ENCODE peak calls at places on chromosome 20, in five cellular contexts. One of them, this sample, is unnamed.

GRCh38 chr20:25287631-25288290 is 39.9 kb downstream of the PYGB start:
- DNase-seq in vagina: no peak
- DNase-seq in fibroblast of lung: no peak
- DNase-seq in tibial artery: peak; percentile 54
- DNase-seq in GM23338: no peak
- DNase-seq in this sample: no peak

GRCh38 chr20:33120934-33121333 is 41.5 kb downstream of the BPIFB4 start:
- DNase-seq in fibroblast of lung: no peak
- DNase-seq in GM23338: no peak
- DNase-seq in vagina: peak; percentile 31
- DNase-seq in tibial artery: no peak
- DNase-seq in this sample: no peak

GRCh38 chr20:37564388-37565133 is 36.9 kb upstream of the BLCAP start:
- DNase-seq in tibial artery: peak; percentile 46
- DNase-seq in fibroblast of lung: no peak
- DNase-seq in GM23338: peak; percentile 83
- DNase-seq in vagina: peak; percentile 72
- DNase-seq in this sample: peak; percentile 93

GRCh38 chr20:25248501-25249172 is 752 bp downstream of the PYGB start:
- DNase-seq in tibial artery: peak; percentile 73
- DNase-seq in vagina: no peak
- DNase-seq in GM23338: peak; percentile 60
- DNase-seq in fibroblast of lung: peak; percentile 56
- DNase-seq in this sample: peak; percentile 82

GRCh38 chr20:62412194-62413024 is 5.3 kb upstream of the CABLES2 start:
- DNase-seq in vagina: no peak
- DNase-seq in tibial artery: no peak
- DNase-seq in GM23338: no peak
- DNase-seq in fibroblast of lung: no peak
- DNase-seq in this sample: no peak

GRCh38 chr20:41030536-41031242 is 2.1 kb downstream of the TOP1 start:
- DNase-seq in fibroblast of lung: peak; percentile 58
- DNase-seq in GM23338: no peak
- DNase-seq in vagina: no peak
- DNase-seq in tibial artery: no peak
- DNase-seq in this sample: no peak

GRCh38 chr20:59071224-59071623 is 28.6 kb upstream of the PRELID3B start:
- DNase-seq in fibroblast of lung: no peak
- DNase-seq in GM23338: no peak
- DNase-seq in tibial artery: no peak
- DNase-seq in vagina: no peak
- DNase-seq in this sample: no peak

GRCh38 chr20:46056027-46056833 is 27.2 kb downstream of the SLC12A5 start:
- DNase-seq in fibroblast of lung: no peak
- DNase-seq in GM23338: no peak
- DNase-seq in vagina: no peak
- DNase-seq in tibial artery: no peak
- DNase-seq in this sample: no peak

GRCh38 chr20:8005575-8006366 is 13.8 kb downstream of the TMX4 start:
- DNase-seq in fibroblast of lung: no peak
- DNase-seq in GM23338: peak; percentile 29
- DNase-seq in tibial artery: no peak
- DNase-seq in vagina: no peak
- DNase-seq in this sample: no peak

GRCh38 chr20:36804425-36804824 is 30.9 kb upstream of the DSN1 start:
- DNase-seq in fibroblast of lung: no peak
- DNase-seq in GM23338: no peak
- DNase-seq in vagina: no peak
- DNase-seq in tibial artery: no peak
- DNase-seq in this sample: no peak

GRCh38 chr20:33671573-33672288 is 2.5 kb downstream of the NECAB3 start:
- DNase-seq in fibroblast of lung: no peak
- DNase-seq in vagina: no peak
- DNase-seq in GM23338: no peak
- DNase-seq in tibial artery: no peak
- DNase-seq in this sample: no peak

GRCh38 chr20:19265646-19266374 is 53.4 kb downstream of the SLC24A3 start:
- DNase-seq in GM23338: peak; percentile 81
- DNase-seq in fibroblast of lung: no peak
- DNase-seq in tibial artery: no peak
- DNase-seq in vagina: no peak
- DNase-seq in this sample: peak; percentile 92

GRCh38 chr20:9615766-9616454 is 101.5 kb downstream of the LAMP5 start:
- DNase-seq in tibial artery: no peak
- DNase-seq in fibroblast of lung: no peak
- DNase-seq in GM23338: no peak
- DNase-seq in vagina: no peak
- DNase-seq in this sample: no peak

GRCh38 chr20:60086936-60087562 is 128.8 kb downstream of the CDH26 start:
- DNase-seq in vagina: no peak
- DNase-seq in tibial artery: no peak
- DNase-seq in GM23338: no peak
- DNase-seq in fibroblast of lung: no peak
- DNase-seq in this sample: no peak

GRCh38 chr20:1779567-1779966 is 115.6 kb upstream of the SIRPA start:
- DNase-seq in GM23338: no peak
- DNase-seq in vagina: no peak
- DNase-seq in fibroblast of lung: no peak
- DNase-seq in tibial artery: no peak
- DNase-seq in this sample: no peak

GRCh38 chr20:50077818-50078601 is 34.9 kb downstream of the UBE2V1 start:
- DNase-seq in tibial artery: peak; percentile 58
- DNase-seq in fibroblast of lung: no peak
- DNase-seq in GM23338: no peak
- DNase-seq in vagina: no peak
- DNase-seq in this sample: no peak

GRCh38 chr20:62931464-62931863 is 5.2 kb upstream of the DIDO1 start:
- DNase-seq in GM23338: peak; percentile 67
- DNase-seq in tibial artery: peak; percentile 13
- DNase-seq in vagina: no peak
- DNase-seq in fibroblast of lung: no peak
- DNase-seq in this sample: no peak

GRCh38 chr20:50027611-50028105 is 44.9 kb downstream of the SNAI1 start:
- DNase-seq in fibroblast of lung: peak; percentile 94
- DNase-seq in GM23338: no peak
- DNase-seq in vagina: no peak
- DNase-seq in tibial artery: peak; percentile 94
- DNase-seq in this sample: peak; percentile 70

GRCh38 chr20:55882922-55883321 is 122.4 kb downstream of the CBLN4 start:
- DNase-seq in tibial artery: no peak
- DNase-seq in fibroblast of lung: no peak
- DNase-seq in GM23338: no peak
- DNase-seq in vagina: no peak
- DNase-seq in this sample: no peak

GRCh38 chr20:53515749-53516148 is 77.9 kb downstream of the ZNF217 start:
- DNase-seq in vagina: no peak
- DNase-seq in fibroblast of lung: no peak
- DNase-seq in GM23338: no peak
- DNase-seq in tibial artery: no peak
- DNase-seq in this sample: no peak

GRCh38 chr20:53513168-53513488 is 80.5 kb downstream of the ZNF217 start:
- DNase-seq in vagina: no peak
- DNase-seq in fibroblast of lung: no peak
- DNase-seq in GM23338: no peak
- DNase-seq in tibial artery: no peak
- DNase-seq in this sample: no peak

GRCh38 chr20:53522026-53522425 is 71.6 kb downstream of the ZNF217 start:
- DNase-seq in tibial artery: no peak
- DNase-seq in vagina: no peak
- DNase-seq in GM23338: no peak
- DNase-seq in fibroblast of lung: no peak
- DNase-seq in this sample: no peak

GRCh38 chr20:53513489-53514298 is 79.9 kb downstream of the ZNF217 start:
- DNase-seq in tibial artery: no peak
- DNase-seq in fibroblast of lung: peak; percentile 51
- DNase-seq in vagina: no peak
- DNase-seq in GM23338: no peak
- DNase-seq in this sample: no peak

GRCh38 chr20:53517146-53517545 is 76.5 kb downstream of the ZNF217 start:
- DNase-seq in vagina: no peak
- DNase-seq in tibial artery: no peak
- DNase-seq in fibroblast of lung: no peak
- DNase-seq in GM23338: no peak
- DNase-seq in this sample: no peak
- H3K4me3 ChIP-seq in vagina: no peak overlapping the region
- H3K4me3 ChIP-seq in tibial artery: no peak overlapping the region
- H3K4me3 ChIP-seq in fibroblast of lung: no peak overlapping the region
- H3K4me3 ChIP-seq in GM23338: no peak overlapping the region
- H3K4me3 ChIP-seq in this sample: no peak overlapping the region

DNA sequence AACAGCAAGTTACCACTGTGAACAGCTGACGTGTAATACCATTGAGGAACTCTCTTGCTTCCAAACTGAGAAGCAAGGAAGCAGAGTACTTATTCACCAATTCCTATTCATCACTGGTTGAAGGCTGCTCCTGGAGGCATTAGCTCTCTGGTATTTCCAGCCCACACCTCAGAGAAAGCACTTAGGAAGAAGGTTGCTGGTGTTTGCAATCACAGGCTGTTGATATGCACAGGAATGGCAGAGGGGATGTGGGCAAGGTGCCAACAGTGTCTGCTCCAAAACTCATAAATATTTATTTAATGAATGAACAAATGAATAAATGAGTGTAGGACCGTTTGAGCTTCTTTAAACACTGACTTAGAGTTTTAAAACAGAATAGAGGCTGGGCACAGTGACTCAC is 6.9 kb upstream of the RRBP1 start:
- DNase-seq in vagina: no peak
- DNase-seq in GM23338: no peak
- DNase-seq in fibroblast of lung: peak; percentile 69
- DNase-seq in tibial artery: no peak
- DNase-seq in this sample: no peak
- H3K27me3 ChIP-seq in vagina: no peaks in the 10 kb centered on the region
- H3K27me3 ChIP-seq in GM23338: no peaks in the 10 kb centered on the region
- H3K27me3 ChIP-seq in fibroblast of lung: peaks cover 33% of the 10 kb centered on the region
- H3K27me3 ChIP-seq in tibial artery: peaks cover 6% of the 10 kb centered on the region
- H3K27me3 ChIP-seq in this sample: no peaks in the 10 kb centered on the region

GRCh38 chr20:48691523-48691922 is 136.3 kb downstream of the PREX1 start:
- DNase-seq in vagina: no peak
- DNase-seq in tibial artery: no peak
- DNase-seq in fibroblast of lung: no peak
- DNase-seq in GM23338: no peak
- DNase-seq in this sample: no peak
- H3K36me3 ChIP-seq in vagina: no peaks in the 10 kb centered on the region
- H3K36me3 ChIP-seq in tibial artery: no peaks in the 10 kb centered on the region
- H3K36me3 ChIP-seq in fibroblast of lung: no peaks in the 10 kb centered on the region
- H3K36me3 ChIP-seq in GM23338: no peaks in the 10 kb centered on the region
- H3K36me3 ChIP-seq in this sample: no peaks in the 10 kb centered on the region

GRCh38 chr20:44990425-44990824 is 24.1 kb downstream of the STK4 start:
- DNase-seq in fibroblast of lung: no peak
- DNase-seq in GM23338: no peak
- DNase-seq in tibial artery: no peak
- DNase-seq in vagina: no peak
- DNase-seq in this sample: no peak
- H3K4me3 ChIP-seq in fibroblast of lung: no peak overlapping the region
- H3K4me3 ChIP-seq in GM23338: no peak overlapping the region
- H3K4me3 ChIP-seq in tibial artery: peak overlapping the region; percentile 20
- H3K4me3 ChIP-seq in vagina: no peak overlapping the region
- H3K4me3 ChIP-seq in this sample: no peak overlapping the region

DNA sequence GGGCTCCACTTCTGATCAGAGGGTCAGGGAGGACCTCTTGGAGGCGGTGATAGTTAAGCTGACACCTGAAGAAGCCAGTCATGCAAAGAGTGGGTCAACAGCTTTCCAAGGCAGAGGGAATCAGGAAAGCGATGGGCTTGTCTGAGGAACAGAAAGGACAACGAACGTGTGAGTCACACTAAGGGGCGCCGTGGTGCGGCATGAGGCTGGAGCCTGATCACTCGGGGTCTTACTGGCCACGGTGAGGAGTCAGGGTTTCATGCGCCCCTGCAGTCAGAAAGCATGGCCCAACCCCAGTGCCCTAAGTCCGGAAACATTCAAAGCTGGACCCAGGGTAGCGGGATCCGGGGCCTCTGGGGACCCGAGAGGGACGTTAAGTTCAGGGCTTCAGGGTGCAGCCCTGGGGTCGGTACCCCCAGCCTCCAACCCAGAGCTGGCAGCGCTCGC is 50.5 kb upstream of the SLC32A1 start:
- DNase-seq in tibial artery: no peak
- DNase-seq in vagina: no peak
- DNase-seq in fibroblast of lung: peak; percentile 13
- DNase-seq in GM23338: peak; percentile 60
- DNase-seq in this sample: no peak
- H3K27me3 ChIP-seq in tibial artery: peaks cover 81% of the 10 kb centered on the region
- H3K27me3 ChIP-seq in vagina: no peaks in the 10 kb centered on the region
- H3K27me3 ChIP-seq in fibroblast of lung: peaks cover 8% of the 10 kb centered on the region
- H3K27me3 ChIP-seq in GM23338: peaks cover 52% of the 10 kb centered on the region
- H3K27me3 ChIP-seq in this sample: peaks cover 14% of the 10 kb centered on the region

DNA sequence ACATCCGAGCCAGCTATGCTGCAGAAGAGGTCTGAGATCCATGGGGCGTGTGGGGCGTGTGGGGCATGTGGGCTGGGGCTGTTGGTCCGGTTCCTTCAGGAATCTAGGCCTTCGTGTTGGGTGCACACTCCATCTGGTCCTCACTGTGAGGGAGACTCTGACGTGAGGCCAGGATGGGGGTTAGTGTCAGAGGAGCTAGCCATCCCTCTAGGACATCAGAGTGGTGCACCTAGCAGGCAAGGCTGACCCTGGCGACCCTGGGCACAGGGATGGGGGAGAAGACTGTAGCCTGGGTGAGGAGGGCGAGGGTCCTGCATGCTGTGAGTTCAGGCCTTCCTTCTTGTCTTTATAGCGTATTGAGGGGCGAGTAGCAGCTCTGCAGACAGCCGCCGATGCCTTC is 8.7 kb upstream of the PTPRA start:
- DNase-seq in fibroblast of lung: no peak
- DNase-seq in vagina: no peak
- DNase-seq in GM23338: no peak
- DNase-seq in tibial artery: no peak
- DNase-seq in this sample: no peak
- H3K36me3 ChIP-seq in fibroblast of lung: peaks cover 19% of the 10 kb centered on the region
- H3K36me3 ChIP-seq in vagina: peaks cover 51% of the 10 kb centered on the region
- H3K36me3 ChIP-seq in GM23338: no peaks in the 10 kb centered on the region
- H3K36me3 ChIP-seq in tibial artery: peaks cover 59% of the 10 kb centered on the region
- H3K36me3 ChIP-seq in this sample: no peaks in the 10 kb centered on the region

GRCh38 chr20:14801591-14802325 is 464.3 kb upstream of the FLRT3 start:
- DNase-seq in tibial artery: no peak
- DNase-seq in vagina: no peak
- DNase-seq in GM23338: no peak
- DNase-seq in fibroblast of lung: no peak
- DNase-seq in this sample: no peak
- H3K4me3 ChIP-seq in tibial artery: no peak overlapping the region
- H3K4me3 ChIP-seq in vagina: no peak overlapping the region
- H3K4me3 ChIP-seq in GM23338: no peak overlapping the region
- H3K4me3 ChIP-seq in fibroblast of lung: no peak overlapping the region
- H3K4me3 ChIP-seq in this sample: no peak overlapping the region

DNA sequence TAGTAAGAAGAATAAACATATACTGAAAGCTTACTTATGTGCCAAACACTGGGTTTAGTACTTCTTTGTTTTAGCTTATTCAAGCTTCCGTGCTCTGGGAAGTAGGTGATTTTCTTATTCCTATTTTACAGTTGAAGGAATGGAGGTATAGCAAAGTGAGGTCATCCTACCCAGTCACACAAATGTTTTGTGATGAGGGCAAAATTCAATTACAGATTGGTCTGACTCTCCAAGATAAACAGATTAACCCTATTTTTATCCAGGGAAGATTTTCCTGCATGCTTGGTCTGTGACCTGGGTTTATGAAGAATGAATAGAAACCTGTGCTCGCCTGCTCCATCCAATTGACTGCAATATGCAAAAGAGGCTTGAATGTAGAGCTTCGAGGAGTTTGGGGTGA is 310.0 kb downstream of the ZNF217 start:
- DNase-seq in GM23338: no peak
- DNase-seq in vagina: no peak
- DNase-seq in fibroblast of lung: no peak
- DNase-seq in tibial artery: no peak
- DNase-seq in this sample: no peak
- H3K27me3 ChIP-seq in GM23338: no peaks in the 10 kb centered on the region
- H3K27me3 ChIP-seq in vagina: no peaks in the 10 kb centered on the region
- H3K27me3 ChIP-seq in fibroblast of lung: no peaks in the 10 kb centered on the region
- H3K27me3 ChIP-seq in tibial artery: no peaks in the 10 kb centered on the region
- H3K27me3 ChIP-seq in this sample: peaks cover 2% of the 10 kb centered on the region

This sample was measured in H7.